ENCODE peak calls at places on chromosomes 13 and 19, in four cellular contexts. T is gastrocnemius medialis, C is tibial nerve, J is Peyer's patch. D is an unnamed sample.

GRCh38 chr19:43560687-43561086 is 14.6 kb downstream of the XRCC1 start:
- DNase-seq in T (no peak), C (no peak), J (no peak), D (peak)

GRCh38 chr19:6427131-6427530 is 2.5 kb upstream of the KHSRP start:
- DNase-seq in T (no peak), C (no peak), J (no peak), D (no peak)

GRCh38 chr19:4575267-4575793 is 15.8 kb upstream of the SEMA6B start:
- DNase-seq in T (peak), C (peak), J (no peak), D (peak)

GRCh38 chr13:50387124-50387581 is 371.9 kb downstream of the KCNRG start:
- DNase-seq in T (peak), C (peak), J (peak), D (peak)

GRCh38 chr13:44109986-44110640 is 230.4 kb downstream of the LACC1 start:
- DNase-seq in T (no peak), C (no peak), J (no peak), D (no peak)

GRCh38 chr13:40186636-40187323 is 479.7 kb downstream of the FOXO1 start:
- DNase-seq in T (no peak), C (no peak), J (no peak), D (no peak)

GRCh38 chr19:39355253-39355652 is 13.0 kb downstream of the SAMD4B start:
- DNase-seq in T (no peak), C (no peak), J (no peak), D (no peak)

GRCh38 chr13:100365678-100366077 is 222.9 kb downstream of the GGACT start:
- DNase-seq in T (no peak), C (no peak), J (no peak), D (peak)

GRCh38 chr19:38742296-38742695 is 2.0 kb downstream of the CAPN12 start:
- DNase-seq in T (no peak), C (no peak), J (no peak), D (no peak)

GRCh38 chr13:74132152-74132767 is 1.9 kb downstream of the KLF12 start:
- DNase-seq in T (no peak), C (no peak), J (peak), D (no peak)

GRCh38 chr13:30696278-30697176 is 38.8 kb upstream of the ALOX5AP start:
- DNase-seq in T (peak), C (no peak), J (no peak), D (peak)

GRCh38 chr13:108193806-108194205 is 21.5 kb downstream of the LIG4 start:
- DNase-seq in T (no peak), C (no peak), J (no peak), D (no peak)

GRCh38 chr19:33242911-33243310 is 17.3 kb upstream of the SLC7A10 start:
- DNase-seq in T (no peak), C (no peak), J (no peak), D (no peak)

GRCh38 chr13:84588023-84588422 is 705.7 kb upstream of the SLITRK1 start:
- DNase-seq in T (no peak), C (no peak), J (no peak), D (no peak)

GRCh38 chr13:78147905-78148304 is 229.3 kb upstream of the EDNRB start:
- DNase-seq in T (no peak), C (no peak), J (no peak), D (peak)

GRCh38 chr19:41030651-41031050 is 39.6 kb downstream of the CYP2B6 start:
- DNase-seq in T (no peak), C (no peak), J (no peak), D (no peak)

GRCh38 chr13:66397133-66397532 is 833.0 kb downstream of the PCDH9 start:
- DNase-seq in T (no peak), C (no peak), J (no peak), D (no peak)

GRCh38 chr13:34654682-34655081 is 287.4 kb upstream of the NBEA start:
- DNase-seq in T (no peak), C (no peak), J (no peak), D (peak)

GRCh38 chr13:95188128-95188527 is 113.1 kb downstream of the ABCC4 start:
- DNase-seq in T (peak), C (no peak), J (no peak), D (peak)

GRCh38 chr19:44602071-44602470 is 11.3 kb upstream of the IGSF23 start:
- DNase-seq in T (no peak), C (no peak), J (no peak), D (no peak)

GRCh38 chr13:85798999-85799646 is at the start of gene SLITRK6:
- DNase-seq in T (no peak), C (no peak), J (no peak), D (peak)

GRCh38 chr13:51380269-51380668 is 40.8 kb downstream of the SERPINE3 start:
- DNase-seq in T (no peak), C (no peak), J (no peak), D (peak)

GRCh38 chr13:30593001-30593400 is 24.7 kb upstream of the USPL1 start:
- DNase-seq in T (no peak), C (no peak), J (no peak), D (no peak)

GRCh38 chr13:24529478-24529877 is 16.9 kb upstream of the PARP4 start:
- DNase-seq in T (no peak), C (no peak), J (no peak), D (no peak)

GRCh38 chr13:20521388-20521787 is 4.3 kb downstream of the CRYL1 start:
- DNase-seq in T (no peak), C (no peak), J (no peak), D (no peak)

GRCh38 chr19:41205995-41206394 is 13.0 kb downstream of the CYP2S1 start:
- DNase-seq in T (no peak), C (no peak), J (no peak), D (peak)

GRCh38 chr19:3545669-3546034 is 6.7 kb downstream of the TEKTIP1 start:
- DNase-seq in T (no peak), C (no peak), J (no peak), D (no peak)

GRCh38 chr13:50104493-50104892 is 89.2 kb downstream of the KCNRG start:
- DNase-seq in T (no peak), C (no peak), J (no peak), D (no peak)

DNA sequence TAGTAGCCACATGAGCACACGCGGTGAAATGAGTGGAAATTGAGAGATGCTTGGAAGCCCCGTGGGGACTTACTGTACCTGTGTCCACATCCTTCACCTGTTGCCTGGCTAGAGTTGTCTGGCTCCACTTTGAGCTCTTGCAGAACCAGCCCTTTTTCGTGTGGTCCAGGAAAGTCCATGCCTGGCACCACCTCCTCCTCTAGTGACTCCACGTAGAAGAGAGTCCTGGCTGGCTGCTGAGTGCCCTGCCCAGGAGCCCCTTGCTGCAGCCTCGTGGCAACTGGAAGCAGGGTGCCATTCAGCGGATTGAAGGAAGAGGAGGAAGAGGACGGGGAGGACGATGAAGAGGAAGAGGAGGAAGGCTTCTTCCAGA is 515 bp upstream of the ATXN8OS start:
- DNase-seq in T (no peak), C (no peak), J (no peak), D (no peak)
- H3K4me3 ChIP-seq in T (no peak), C (no peak), J (no peak), D (no peak)

DNA sequence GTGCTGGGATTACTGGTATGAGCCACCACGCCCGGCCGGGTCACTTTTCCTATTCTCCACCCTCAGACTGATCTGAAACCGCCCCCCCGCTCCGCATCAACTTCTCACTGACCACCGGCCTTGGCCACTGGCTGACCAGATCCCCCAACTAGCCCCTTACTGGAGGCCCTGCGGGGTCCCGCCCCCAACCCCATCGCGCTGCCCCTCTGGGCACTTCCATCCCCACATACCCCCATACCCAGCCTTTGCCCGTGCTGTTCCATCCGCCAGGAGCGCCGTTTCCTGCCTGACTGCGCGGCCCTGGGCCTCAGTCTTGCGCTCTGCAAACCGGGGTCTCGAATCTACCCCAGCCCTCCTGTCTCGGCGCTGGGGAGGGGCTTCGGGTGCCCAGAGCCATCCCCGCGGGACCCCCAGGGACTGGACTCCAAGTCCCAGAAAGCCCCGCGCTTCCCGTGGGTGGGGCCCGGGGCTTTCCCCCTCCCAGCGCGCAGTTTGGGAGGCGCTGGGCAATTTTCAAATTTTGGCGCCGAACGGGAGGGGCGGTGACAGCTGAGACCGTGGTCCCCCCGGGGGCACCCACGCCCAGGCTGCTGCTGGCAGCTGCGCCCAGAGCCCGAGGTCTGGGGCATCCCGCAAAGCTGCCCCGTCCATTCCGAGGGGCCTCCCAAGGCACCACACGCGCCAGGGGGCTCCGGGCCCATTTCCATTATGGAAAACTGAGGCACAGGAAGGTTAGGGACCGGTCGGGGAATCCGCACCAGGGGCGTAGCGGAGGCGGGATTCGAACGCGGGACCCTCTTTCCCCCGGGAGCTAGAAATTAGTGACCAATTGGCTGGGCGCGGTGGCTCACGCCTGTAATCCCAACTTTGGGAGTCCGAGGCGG is 5.2 kb upstream of the LMNB2 start:
- DNase-seq in T (no peak), C (no peak), J (peak), D (peak)
- TF ChIP-seq CTCF in T (peak), C (no peak), J (peak), D (no peak)

DNA sequence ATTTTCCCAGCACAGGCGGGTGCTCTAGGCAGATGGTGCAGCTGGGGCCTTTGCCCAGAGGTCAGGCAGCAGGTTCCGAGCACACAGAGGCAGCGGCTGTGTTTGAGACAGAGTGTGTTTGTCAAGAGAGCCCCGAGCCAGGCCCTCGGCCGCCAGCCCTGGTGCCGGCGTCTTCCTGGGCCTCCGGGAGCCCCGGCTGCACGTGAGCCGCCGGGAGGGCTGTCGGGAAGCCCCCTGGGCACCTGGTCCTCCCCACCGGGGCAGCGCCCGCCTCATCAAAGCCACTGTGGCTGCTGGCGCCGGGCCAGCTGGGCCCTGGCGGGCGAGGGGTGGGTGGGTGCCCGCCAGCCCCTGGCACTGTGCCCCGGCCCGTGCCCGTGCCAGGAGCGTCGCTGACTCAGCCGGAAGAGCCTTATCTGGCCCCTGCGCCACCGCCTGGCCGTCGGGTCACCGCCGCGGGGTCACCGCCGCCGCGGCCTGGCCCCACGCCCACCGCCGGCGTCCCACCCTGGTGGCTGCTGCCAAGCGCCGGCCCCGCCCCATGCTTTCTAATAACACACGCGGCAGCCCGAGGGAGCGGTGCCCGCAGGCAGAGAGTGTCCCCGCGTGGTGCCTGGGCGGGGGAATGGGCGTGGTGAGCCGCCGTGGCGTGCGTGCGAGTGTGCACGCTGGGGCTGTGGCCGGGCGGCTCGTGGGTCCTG is 14.9 kb downstream of the ARID3A start:
- DNase-seq in T (peak), C (peak), J (peak), D (peak)
- H3K4me3 ChIP-seq in T (peak), C (peak), J (peak), D (no peak)

DNA sequence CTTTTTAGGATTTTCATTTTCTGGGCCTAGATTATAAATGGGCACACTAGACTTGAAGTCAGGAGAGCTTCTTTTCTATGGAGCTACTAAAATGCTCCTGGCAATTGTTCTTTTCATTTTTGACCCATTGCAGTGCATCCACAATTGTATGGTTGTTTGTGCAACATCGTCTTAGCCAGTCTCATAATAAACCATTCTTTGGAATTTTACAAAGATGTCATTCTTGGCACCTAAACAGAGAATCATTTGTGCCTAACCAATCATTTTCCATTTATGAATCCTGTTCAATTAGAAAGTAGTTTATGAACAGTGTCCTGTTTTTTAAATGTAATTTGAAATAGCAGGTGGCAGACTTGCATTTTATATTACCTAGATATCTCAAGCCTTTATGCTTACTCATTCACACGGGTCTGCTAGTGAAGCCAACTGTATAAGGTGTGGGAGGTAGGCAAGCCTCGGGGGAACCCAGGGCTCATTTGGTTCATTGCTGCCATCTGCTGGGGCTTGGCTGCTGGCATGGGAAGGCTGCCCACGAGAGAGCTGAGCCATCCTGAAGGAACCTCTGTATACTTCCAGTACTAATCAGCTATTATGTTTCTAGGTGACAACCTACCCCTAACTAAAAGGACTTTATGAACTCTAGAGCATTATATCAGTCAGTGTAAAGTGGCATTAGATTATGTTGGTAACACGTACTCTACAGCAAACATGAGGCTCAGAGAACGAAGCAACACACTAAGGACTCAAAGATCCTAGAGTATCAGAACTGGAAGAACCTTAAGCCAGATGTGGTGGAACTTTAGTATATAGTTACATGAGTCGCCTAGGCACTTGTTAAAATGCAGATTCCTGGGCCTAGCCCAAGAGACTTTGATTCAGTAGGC is 60.0 kb downstream of the TPT1 start:
- DNase-seq in T (peak), C (peak), J (no peak), D (peak)
- TF ChIP-seq CTCF in T (peak), C (peak), J (peak), D (peak)

GRCh38 chr13:33060815-33061214 is 44.6 kb downstream of the KL start:
- DNase-seq in T (no peak), C (no peak), J (no peak), D (no peak)

GRCh38 chr13:33069365-33069764 is 53.1 kb downstream of the KL start:
- DNase-seq in T (no peak), C (no peak), J (no peak), D (peak)

GRCh38 chr13:33072282-33072681 is 56.1 kb downstream of the KL start:
- DNase-seq in T (no peak), C (no peak), J (no peak), D (peak)

GRCh38 chr13:33070713-33071112 is 54.5 kb downstream of the KL start:
- DNase-seq in T (no peak), C (no peak), J (no peak), D (peak)

GRCh38 chr13:33066329-33066728 is 50.1 kb downstream of the KL start:
- DNase-seq in T (no peak), C (no peak), J (no peak), D (no peak)
- H3K4me3 ChIP-seq in T (no peak), C (no peak), J (no peak), D (no peak)

DNA sequence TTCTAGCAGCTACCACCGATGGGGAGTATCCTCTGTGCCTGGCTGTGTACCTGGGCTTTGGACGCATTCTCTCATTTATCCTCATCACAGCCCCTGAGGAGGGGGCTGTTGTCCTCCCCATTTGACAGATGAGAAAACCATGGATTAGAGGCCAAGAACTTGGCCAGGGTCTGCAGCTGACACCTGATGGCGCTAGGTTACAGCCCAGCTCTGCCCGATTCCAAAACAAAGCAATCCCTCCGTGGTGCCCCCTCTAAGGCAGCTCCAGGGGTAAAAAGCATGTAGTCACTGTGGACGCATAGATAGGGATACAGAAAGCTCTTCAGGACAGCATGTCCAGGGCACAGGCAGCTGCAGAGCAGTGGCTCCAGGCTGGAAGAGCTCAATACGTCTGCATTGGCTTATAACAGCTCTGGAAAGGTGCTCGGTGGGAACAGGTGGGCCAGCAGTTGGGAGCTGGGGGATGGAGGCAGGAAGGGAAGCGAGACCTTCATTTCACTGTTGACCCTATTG is 35.4 kb upstream of the UQCRFS1 start:
- DNase-seq in T (no peak), C (no peak), J (no peak), D (no peak)
- TF ChIP-seq CTCF in T (no peak), C (no peak), J (no peak), D (no peak)

GRCh38 chr13:113116206-113116800 is 6.3 kb upstream of the F10 start:
- DNase-seq in T (peak), C (no peak), J (no peak), D (no peak)

GRCh38 chr13:113117956-113118327 is 4.7 kb upstream of the F10 start:
- DNase-seq in T (peak), C (no peak), J (no peak), D (no peak)

GRCh38 chr13:113115363-113116205 is 7.0 kb upstream of the F10 start:
- DNase-seq in T (peak), C (no peak), J (no peak), D (no peak)

GRCh38 chr13:113117335-113117872 is 5.2 kb upstream of the F10 start:
- DNase-seq in T (peak), C (no peak), J (no peak), D (no peak)

DNA sequence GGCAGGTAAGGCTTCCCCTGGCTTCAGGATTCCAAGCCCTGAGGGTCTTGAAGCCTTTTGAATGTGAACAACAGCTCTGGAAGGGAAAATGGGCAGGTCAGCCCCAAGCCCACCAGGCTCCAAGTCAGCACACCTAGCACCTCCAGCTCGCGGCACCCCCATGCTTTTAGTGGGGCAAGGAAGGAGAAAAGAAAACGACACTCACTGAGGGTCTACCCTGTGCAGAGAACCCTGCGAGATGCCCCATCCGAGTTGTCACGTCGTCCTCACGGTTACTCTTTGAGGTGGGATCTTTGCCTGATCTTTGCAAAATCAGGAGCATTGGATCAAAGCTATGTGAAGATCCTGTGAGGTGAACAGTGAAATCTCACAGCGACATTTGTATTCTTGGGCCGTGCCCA is 5.7 kb upstream of the F10 start:
- DNase-seq in T (peak), C (no peak), J (no peak), D (no peak)
- H3K4me3 ChIP-seq in T (no peak), C (no peak), J (no peak), D (no peak)